ENCODE peak calls at places on chromosome 2, in six cellular contexts. V is fibroblast of lung, G is A549, N is tibial artery, P is breast epithelium, C is PC-9. Q is an unnamed sample. For H3K9me3 and H3K4me1, the result is how much of the 10 kb centered on the place peaks cover.

GRCh38 chr2:187093771-187094412 is 244.9 kb upstream of the ZSWIM2 start:
- DNase-seq in C (no peak), P (no peak), V (no peak), G (no peak), N (no peak), Q (no peak)

GRCh38 chr2:237200462-237200861 is 114.8 kb downstream of the COPS8 start:
- DNase-seq in G (no peak), N (no peak), C (no peak), V (no peak), P (no peak), Q (peak)

GRCh38 chr2:43467889-43468288 is 127.9 kb downstream of the THADA start:
- DNase-seq in C (peak), N (no peak), V (peak), P (no peak), G (no peak), Q (no peak)

GRCh38 chr2:140023291-140023690 is 1243.1 kb upstream of the NXPH2 start:
- DNase-seq in N (no peak), P (no peak), G (no peak), C (no peak), V (no peak), Q (no peak)

GRCh38 chr2:73494031-73494430 is 108.4 kb downstream of the ALMS1 start:
- DNase-seq in V (peak), G (peak), P (no peak), N (no peak), C (no peak), Q (no peak)

GRCh38 chr2:165778653-165779451 is 15.2 kb downstream of the GALNT3 start:
- DNase-seq in G (no peak), V (no peak), C (no peak), P (no peak), N (no peak), Q (no peak)

GRCh38 chr2:179936654-179937053 is 70.4 kb downstream of the CWC22 start:
- DNase-seq in G (no peak), V (no peak), P (no peak), C (no peak), N (no peak), Q (peak)

GRCh38 chr2:46958431-46959017 is 42.9 kb upstream of the MCFD2 start:
- DNase-seq in P (no peak), N (no peak), G (no peak), V (no peak), C (no peak), Q (no peak)

GRCh38 chr2:150292192-150292591 is 195.3 kb downstream of the RND3 start:
- DNase-seq in P (no peak), C (no peak), V (no peak), G (no peak), N (no peak), Q (no peak)
- H3K9me3 ChIP-seq in P (under half), C (under half), V (under half), G (under half), N (under half), Q (under half)

GRCh38 chr2:239275871-239276812 is 124.7 kb downstream of the HDAC4 start:
- DNase-seq in G (no peak), N (peak), V (peak), C (no peak), P (peak), Q (peak)
- H3K4me1 ChIP-seq in G (half or more), N (under half), V (under half), C (half or more), P (under half), Q (under half)

GRCh38 chr2:16348821-16349515 is 316.7 kb downstream of the CYRIA start:
- DNase-seq in V (no peak), N (no peak), C (no peak), P (no peak), G (no peak), Q (no peak)
- H3K9me3 ChIP-seq in V (under half), N (under half), C (under half), P (under half), G (under half), Q (under half)

DNA sequence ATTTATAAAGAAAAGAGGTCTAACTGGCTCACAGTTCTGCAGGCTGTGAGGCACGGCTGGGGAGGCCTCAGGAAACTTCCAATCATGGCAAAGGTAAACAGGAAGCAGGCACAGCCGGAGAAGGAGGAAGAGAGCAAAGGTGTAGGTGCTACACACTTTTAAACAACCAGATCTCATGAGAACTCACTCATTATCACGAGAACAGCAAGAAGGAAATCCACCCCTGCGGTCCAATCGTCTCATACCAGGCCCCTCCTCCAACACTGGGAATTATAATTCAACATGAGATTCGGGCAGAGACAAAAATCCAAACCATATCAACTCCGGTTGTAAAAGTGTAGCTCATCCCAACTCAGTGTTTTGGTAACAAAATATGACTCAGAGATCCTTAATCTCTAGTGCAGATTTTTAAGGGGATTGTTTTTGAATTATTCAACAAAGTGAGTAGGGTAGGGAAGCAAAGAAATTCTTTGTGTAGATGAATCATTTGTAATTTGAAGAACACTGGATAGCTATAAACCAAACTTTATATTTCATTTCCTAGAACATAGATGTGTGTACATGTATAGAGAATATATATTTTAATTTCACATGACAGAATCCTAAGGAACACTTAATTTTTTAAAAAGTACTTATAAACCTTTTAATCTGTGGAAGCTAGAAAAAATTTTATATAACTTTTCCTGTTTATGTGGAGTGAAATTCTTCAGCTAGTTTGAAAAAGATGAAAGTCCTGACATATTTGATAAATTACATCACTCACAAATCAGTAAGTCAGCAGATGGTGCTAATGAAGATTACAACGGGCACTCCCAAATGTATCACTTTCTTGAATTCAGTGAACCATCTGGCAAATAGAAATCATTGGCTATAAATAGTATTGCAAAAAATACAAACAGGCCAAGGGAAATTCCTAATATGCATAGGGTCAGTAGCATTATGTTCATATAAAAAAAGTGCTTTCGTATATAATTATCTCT is 130.1 kb downstream of the OLA1 start:
- DNase-seq in N (no peak), C (peak), P (no peak), V (peak), G (no peak), Q (no peak)
- H3K4me1 ChIP-seq in N (under half), C (half or more), P (under half), V (under half), G (half or more), Q (under half)

DNA sequence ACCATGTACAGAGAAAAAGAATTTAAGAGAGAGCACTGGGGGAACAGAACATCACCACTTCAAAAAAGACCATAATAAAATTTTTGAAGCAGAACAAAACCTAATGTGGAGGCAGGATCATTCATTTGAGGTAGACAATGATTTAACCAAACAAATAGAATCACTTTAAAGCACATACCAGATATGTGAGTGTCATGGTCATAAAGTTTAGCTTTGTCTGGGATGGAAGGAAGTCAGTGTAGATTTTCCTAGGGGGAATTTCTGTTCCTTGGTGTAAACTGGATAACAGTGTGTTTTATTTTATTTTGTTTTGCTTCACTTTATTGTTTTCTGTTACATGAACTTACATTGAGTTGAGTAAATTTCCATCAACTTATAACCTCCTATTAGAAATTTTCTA is 120.8 kb downstream of the CRIM1 start:
- DNase-seq in P (no peak), N (no peak), V (no peak), C (no peak), G (no peak), Q (no peak)
- H3K9me3 ChIP-seq in P (under half), N (under half), V (under half), C (under half), G (half or more), Q (under half)

GRCh38 chr2:221423212-221423804 is 148.8 kb downstream of the EPHA4 start:
- DNase-seq in N (no peak), P (no peak), C (peak), G (no peak), V (peak), Q (no peak)
- H3K4me1 ChIP-seq in N (under half), P (under half), C (under half), G (under half), V (under half), Q (under half)

GRCh38 chr2:239476029-239476756 is 75.4 kb upstream of the HDAC4 start:
- DNase-seq in P (no peak), G (no peak), N (no peak), V (no peak), C (no peak), Q (no peak)
- H3K9me3 ChIP-seq in P (under half), G (under half), N (under half), V (under half), C (under half), Q (under half)

GRCh38 chr2:98803747-98804650 is 73.1 kb upstream of the MGAT4A start:
- DNase-seq in G (no peak), P (no peak), V (no peak), N (no peak), C (no peak), Q (no peak)
- H3K4me1 ChIP-seq in G (under half), P (under half), V (under half), N (under half), C (under half), Q (under half)

GRCh38 chr2:13601506-13601905 is 884.8 kb downstream of the TRIB2 start:
- DNase-seq in C (no peak), G (no peak), N (no peak), P (no peak), V (no peak), Q (no peak)

GRCh38 chr2:13597176-13597575 is 880.4 kb downstream of the TRIB2 start:
- DNase-seq in G (no peak), C (no peak), P (no peak), N (no peak), V (no peak), Q (no peak)

DNA sequence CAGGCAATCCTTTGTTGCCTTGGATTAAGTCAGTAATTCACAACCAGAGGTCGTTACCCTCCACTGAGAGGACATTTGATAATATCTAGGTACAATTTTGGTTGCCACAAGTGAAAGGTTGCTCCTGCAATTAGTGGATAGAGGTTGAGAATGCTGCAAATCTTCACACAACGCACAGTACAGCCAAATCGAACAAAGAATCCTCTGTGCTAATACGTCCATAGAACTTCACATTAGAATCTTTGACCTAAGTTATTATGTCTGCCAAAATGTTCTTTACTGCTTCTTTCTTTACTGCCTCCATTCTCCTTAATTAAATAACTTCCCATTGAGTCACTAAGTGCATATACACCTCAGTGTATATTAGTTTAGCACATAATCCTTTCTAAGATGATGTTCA is 879.5 kb downstream of the TRIB2 start:
- DNase-seq in G (no peak), C (no peak), V (no peak), P (no peak), N (no peak), Q (no peak)
- H3K9me3 ChIP-seq in G (under half), C (under half), V (under half), P (under half), N (under half), Q (under half)